ENCODE peak calls at places on chromosomes 12 and 14, in eight cellular contexts. J, R, X, A, D, P, T and F are unnamed samples.

GRCh38 chr14:91496790-91497189 is 13.3 kb downstream of the PPP4R3A start:
- DNase-seq in X (no peak), P (no peak), T (no peak), A (peak), D (no peak), J (no peak), R (no peak), F (no peak)

GRCh38 chr12:102629262-102629888 is 149.0 kb upstream of the IGF1 start:
- DNase-seq in D (no peak), A (no peak), R (no peak), T (no peak), X (no peak), J (no peak), P (no peak), F (no peak)

GRCh38 chr12:132925597-132926416 is 30.3 kb downstream of the ZNF605 start:
- DNase-seq in D (no peak), X (no peak), J (no peak), A (no peak), T (no peak), R (no peak), P (no peak), F (no peak)

GRCh38 chr14:102121567-102121966 is 18.1 kb upstream of the WDR20 start:
- DNase-seq in X (no peak), T (no peak), A (no peak), D (no peak), J (no peak), P (no peak), R (no peak), F (no peak)

GRCh38 chr12:111160350-111161142 is 208.3 kb downstream of the PHETA1 start:
- DNase-seq in X (no peak), A (no peak), R (no peak), P (no peak), J (no peak), D (no peak), T (no peak), F (no peak)

GRCh38 chr12:62873826-62874448 is 61.0 kb downstream of the PPM1H start:
- DNase-seq in R (no peak), A (no peak), D (no peak), T (no peak), P (no peak), J (no peak), X (no peak), F (no peak)

GRCh38 chr12:95615735-95616134 is 64.5 kb upstream of the USP44 start:
- DNase-seq in X (no peak), P (no peak), A (no peak), T (no peak), R (no peak), J (no peak), D (no peak), F (no peak)

GRCh38 chr14:101125719-101126375 is 222.3 kb upstream of the RTL1 start:
- DNase-seq in X (no peak), P (no peak), J (no peak), A (no peak), T (peak), D (no peak), R (no peak), F (no peak)

GRCh38 chr14:79056879-79057278 is 886.7 kb downstream of the NRXN3 start:
- DNase-seq in X (no peak), R (no peak), D (no peak), J (no peak), P (no peak), A (no peak), T (no peak), F (no peak)